ENCODE peak calls at places on chromosomes 11 and 22, in four cellular contexts. P, L, I and F are unnamed samples.

GRCh38 chr11:16775604-16776283 is 37.3 kb downstream of the C11orf58 start:
- DNase-seq in P (no peak), L (no peak), I (no peak), F (no peak)

GRCh38 chr11:88402192-88402715 is 64.7 kb upstream of the CTSC start:
- DNase-seq in P (no peak), I (peak; percentile 88), L (peak; percentile 90), F (peak; percentile 32)

GRCh38 chr22:44360686-44361381 is 48.1 kb upstream of the SHISAL1 start:
- DNase-seq in L (peak; percentile 80), I (peak; percentile 62), P (no peak), F (no peak)

GRCh38 chr11:4881860-4882500 is at the start of gene OR51T1:
- DNase-seq in P (no peak), I (peak; percentile 16), L (peak; percentile 40), F (no peak)

GRCh38 chr11:76944225-76944624 is 83.5 kb downstream of the ACER3 start:
- DNase-seq in L (no peak), I (no peak), P (no peak), F (no peak)

GRCh38 chr22:39308614-39309363 is 10.6 kb downstream of the RPL3 start:
- DNase-seq in P (peak; percentile 43), L (peak; percentile 96), I (peak; percentile 95), F (no peak)

GRCh38 chr22:28815729-28816128 is 15.4 kb upstream of the XBP1 start:
- DNase-seq in L (no peak), I (no peak), P (no peak), F (no peak)

GRCh38 chr11:58575377-58576020 is at the start of gene LPXN:
- DNase-seq in I (peak; percentile 18), P (no peak), L (peak; percentile 63), F (no peak)

GRCh38 chr22:25853501-25853900 is 111.5 kb downstream of the MYO18B start:
- DNase-seq in L (no peak), I (no peak), P (no peak), F (no peak)

GRCh38 chr11:2088284-2088683 is 50.9 kb downstream of the IGF2 start:
- DNase-seq in P (peak; percentile 28), I (no peak), L (no peak), F (no peak)

GRCh38 chr11:2933376-2934056 is 4.3 kb upstream of the PHLDA2 start:
- DNase-seq in L (peak; percentile 75), P (peak; percentile 89), I (peak; percentile 89), F (no peak)

GRCh38 chr11:12289667-12290476 is 87.5 kb upstream of the PARVA start:
- DNase-seq in P (no peak), L (no peak), I (no peak), F (no peak)

GRCh38 chr11:11171854-11172253 is 181.2 kb downstream of the CSNK2A3 start:
- DNase-seq in I (peak; percentile 68), L (no peak), P (no peak), F (no peak)

GRCh38 chr11:33268945-33269567 is 11.9 kb downstream of the HIPK3 start:
- DNase-seq in I (peak; percentile 50), L (peak; percentile 29), P (no peak), F (no peak)

GRCh38 chr11:60788401-60789110 is 3.4 kb downstream of the MS4A10 start:
- DNase-seq in P (no peak), I (no peak), L (no peak), F (no peak)

GRCh38 chr11:58770627-58771457 is 39.1 kb upstream of the GLYAT start:
- DNase-seq in P (no peak), I (no peak), L (peak; percentile 13), F (no peak)

GRCh38 chr11:58006940-58007339 is 16.7 kb upstream of the OR9Q1 start:
- DNase-seq in I (no peak), P (no peak), L (peak; percentile 78), F (no peak)

GRCh38 chr11:8206251-8207079 is 37.6 kb upstream of the RIC3 start:
- DNase-seq in P (peak; percentile 77), I (no peak), L (no peak), F (no peak)

GRCh38 chr11:119741369-119742262 is 12.6 kb upstream of the NECTIN1 start:
- DNase-seq in P (peak; percentile 74), I (peak; percentile 41), L (no peak), F (peak; percentile 56)
- H2AK5ac ChIP-seq in P (no peak overlapping the region), I (no peak overlapping the region), L (peak overlapping the region; percentile 7), F (peak overlapping the region; percentile 32)

GRCh38 chr11:34330653-34331052 is 27.2 kb downstream of the ABTB2 start:
- DNase-seq in L (no peak), P (no peak), I (no peak), F (no peak)

GRCh38 chr11:34331736-34332135 is 26.1 kb downstream of the ABTB2 start:
- DNase-seq in L (no peak), I (no peak), P (no peak), F (no peak)

GRCh38 chr11:34331329-34331728 is 26.5 kb downstream of the ABTB2 start:
- DNase-seq in L (peak; percentile 60), P (no peak), I (no peak), F (no peak)

GRCh38 chr11:34333787-34334186 is 24.0 kb downstream of the ABTB2 start:
- DNase-seq in P (no peak), I (no peak), L (no peak), F (no peak)

GRCh38 chr11:34332524-34332923 is 25.3 kb downstream of the ABTB2 start:
- DNase-seq in I (no peak), P (no peak), L (no peak), F (no peak)
- H2AK5ac ChIP-seq in I (peak overlapping the region; percentile 57), P (no peak overlapping the region), L (no peak overlapping the region), F (no peak overlapping the region)

GRCh38 chr11:75200051-75200450 is 40.5 kb upstream of the TPBGL start:
- DNase-seq in P (no peak), I (no peak), L (no peak), F (no peak)

GRCh38 chr11:75202195-75202594 is 38.4 kb upstream of the TPBGL start:
- DNase-seq in I (no peak), L (no peak), P (no peak), F (no peak)

GRCh38 chr11:75201771-75202170 is 38.8 kb upstream of the TPBGL start:
- DNase-seq in P (no peak), I (no peak), L (no peak), F (no peak)

GRCh38 chr11:75199412-75199955 is 41.1 kb upstream of the TPBGL start:
- DNase-seq in L (no peak), P (no peak), I (no peak), F (no peak)

DNA sequence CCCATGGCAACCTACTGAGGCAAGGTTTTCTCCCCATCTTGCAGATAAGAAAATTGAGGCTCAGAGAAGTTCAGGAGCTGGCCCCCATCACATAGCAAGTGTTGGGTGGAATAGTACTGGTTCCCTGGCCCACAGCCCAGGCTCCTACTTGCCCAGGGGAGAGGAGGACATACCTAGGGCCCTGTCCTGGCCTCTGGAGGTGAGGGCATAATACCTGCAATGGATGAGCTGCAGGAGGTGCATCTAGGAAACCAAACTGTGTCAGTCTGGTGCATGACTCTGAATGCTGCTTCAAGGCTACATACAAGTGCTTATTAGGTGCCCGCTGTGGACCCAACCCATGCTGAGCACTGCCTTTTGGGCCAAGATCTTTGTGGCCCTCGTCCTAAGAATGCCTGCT is 40.0 kb upstream of the TPBGL start:
- DNase-seq in P (no peak), L (no peak), I (no peak), F (no peak)
- H2AK5ac ChIP-seq in P (no peak overlapping the region), L (no peak overlapping the region), I (no peak overlapping the region), F (no peak overlapping the region)

GRCh38 chr11:22690891-22691290 is 24.5 kb downstream of the GAS2 start:
- DNase-seq in L (no peak), I (no peak), P (no peak), F (no peak)
- H2AK5ac ChIP-seq in L (no peak overlapping the region), I (no peak overlapping the region), P (no peak overlapping the region), F (no peak overlapping the region)

DNA sequence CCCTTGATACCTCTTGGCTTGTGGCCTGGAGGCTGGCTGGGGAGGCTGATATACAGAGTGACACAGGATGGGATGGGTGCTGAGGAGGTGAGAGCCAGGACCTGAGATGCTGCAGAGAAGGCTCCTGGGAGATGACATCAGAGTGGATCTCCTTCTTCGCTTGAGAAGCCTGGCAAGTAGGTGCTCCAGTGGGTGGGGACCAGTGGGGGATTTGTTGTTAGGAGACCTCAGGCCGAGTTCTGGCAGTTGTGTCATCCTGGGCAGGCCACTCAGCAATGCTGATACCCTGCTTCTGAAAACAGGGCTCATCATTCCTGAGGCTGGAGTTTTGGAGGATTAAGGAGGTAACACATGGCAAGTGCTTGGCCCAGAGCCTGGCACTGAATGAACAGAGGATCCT is 1.9 kb upstream of the NDUFV1 start:
- DNase-seq in L (no peak), I (no peak), P (no peak), F (no peak)
- H2AK5ac ChIP-seq in L (no peak overlapping the region), I (no peak overlapping the region), P (no peak overlapping the region), F (peak overlapping the region; percentile 43)